ENCODE peak calls at places on chromosomes 13 and 19, in ten cellular contexts. U is colonic mucosa, T is DND-41, P is ascending aorta, A is stomach, L is brain microvascular endothelial cell, H is left ventricle myocardium inferior, G is esophagus squamous epithelium, E is HL-60, Q is IMR-90. Y is an unnamed sample.

GRCh38 chr13:79936368-79937136 is 404.4 kb downstream of the SPRY2 start:
- DNase-seq in U (no peak), T (no peak), P (peak; percentile 16), A (no peak), L (peak; percentile 99), H (no peak), G (no peak), E (no peak), Q (peak; percentile 100), Y (no peak)

GRCh38 chr19:5006201-5006600 is 37.3 kb downstream of the KDM4B start:
- DNase-seq in U (no peak), T (no peak), P (no peak), A (no peak), L (no peak), H (no peak), G (no peak), E (no peak), Q (peak; percentile 60), Y (no peak)

GRCh38 chr19:20162821-20163220 is 4.2 kb upstream of the ZNF486 start:
- DNase-seq in U (no peak), T (peak; percentile 56), P (no peak), A (no peak), L (no peak), H (no peak), G (no peak), E (peak; percentile 0), Q (no peak), Y (no peak)

GRCh38 chr19:17114414-17114831 is 38.8 kb downstream of the MYO9B start:
- DNase-seq in U (no peak), T (no peak), P (no peak), A (peak; percentile 37), L (no peak), H (no peak), G (no peak), E (no peak), Q (peak; percentile 57), Y (no peak)

GRCh38 chr13:41060723-41061074 is 610 bp upstream of the WBP4 start:
- DNase-seq in U (peak; percentile 79), T (peak; percentile 88), P (peak; percentile 46), A (peak; percentile 84), L (no peak), H (peak; percentile 82), G (peak; percentile 64), E (no peak), Q (no peak), Y (peak; percentile 79)

GRCh38 chr19:10010247-10010691 is at the start of gene COL5A3:
- DNase-seq in U (peak; percentile 60), T (no peak), P (no peak), A (peak; percentile 27), L (no peak), H (peak; percentile 76), G (no peak), E (no peak), Q (peak; percentile 58), Y (no peak)

GRCh38 chr13:111145506-111145905 is 30.4 kb downstream of the ARHGEF7 start:
- DNase-seq in U (no peak), T (no peak), P (no peak), A (no peak), L (no peak), H (no peak), G (no peak), E (no peak), Q (no peak), Y (no peak)

GRCh38 chr19:37941820-37942515 is 35.0 kb downstream of the SIPA1L3 start:
- DNase-seq in U (no peak), T (no peak), P (no peak), A (no peak), L (no peak), H (no peak), G (no peak), E (no peak), Q (no peak), Y (no peak)

GRCh38 chr13:29676941-29677452 is 81.5 kb upstream of the SLC7A1 start:
- DNase-seq in U (peak; percentile 37), T (no peak), P (no peak), A (no peak), L (no peak), H (no peak), G (no peak), E (no peak), Q (peak; percentile 2), Y (no peak)

DNA sequence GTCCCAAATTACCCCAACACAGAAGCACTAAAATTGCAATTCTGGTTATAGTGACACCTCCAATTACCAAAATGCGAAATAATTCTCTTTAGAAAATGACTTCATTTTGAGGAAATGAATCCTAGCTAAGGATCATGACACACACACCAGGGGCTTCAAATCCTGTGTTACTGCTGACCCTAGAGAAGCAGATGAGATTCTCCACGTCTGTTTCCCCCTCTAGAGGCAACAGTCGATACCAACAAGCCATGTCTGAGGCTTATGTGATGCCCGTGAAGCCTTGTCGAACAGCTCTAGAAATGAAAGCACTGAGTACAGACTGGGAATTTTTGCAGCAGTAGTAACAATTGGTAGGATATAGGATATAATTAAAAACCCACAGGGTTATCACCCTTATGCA is 153.6 kb upstream of the TMTC4 start:
- DNase-seq in U (no peak), T (no peak), P (no peak), A (no peak), L (no peak), H (no peak), G (no peak), E (no peak), Q (no peak), Y (no peak)
- TF ChIP-seq CTCF in U (no peak), T (peak; percentile 8), P (no peak), A (no peak), L (peak; percentile 57), H (no peak), G (no peak), E (no peak), Q (peak; percentile 5), Y (no peak)

DNA sequence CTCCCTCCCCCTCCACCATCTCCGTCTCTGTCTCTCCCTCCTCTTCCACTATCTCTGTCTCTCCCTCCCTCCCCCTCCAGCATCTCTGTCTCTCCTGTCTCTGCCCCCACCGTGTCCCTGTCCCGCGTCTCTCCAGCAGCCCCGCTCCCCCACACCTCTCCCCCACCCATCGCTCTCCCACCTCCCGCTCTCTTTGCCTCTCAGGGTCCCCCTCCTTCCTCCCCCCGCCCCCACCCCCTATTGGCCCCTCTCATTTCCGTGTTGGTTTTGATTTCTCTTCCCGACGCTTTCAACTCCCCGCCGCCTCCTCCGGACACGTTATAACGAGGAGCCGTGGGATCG is 13.4 kb downstream of the ERFL start:
- DNase-seq in U (no peak), T (peak; percentile 65), P (no peak), A (no peak), L (no peak), H (no peak), G (no peak), E (no peak), Q (no peak), Y (no peak)
- H3K27me3 ChIP-seq in U (peaks cover 36% of the 10 kb centered on the region), T (no peaks in the 10 kb centered on the region), P (peaks cover 20% of the 10 kb centered on the region), A (peaks cover 76% of the 10 kb centered on the region), L (peaks cover 59% of the 10 kb centered on the region), H (peaks cover 95% of the 10 kb centered on the region), G (peaks cover 37% of the 10 kb centered on the region), E (peaks cover 55% of the 10 kb centered on the region), Q (peaks cover 81% of the 10 kb centered on the region), Y (peaks cover 44% of the 10 kb centered on the region)

GRCh38 chr19:55091126-55091910 is 15.6 kb downstream of the EPS8L1 start:
- DNase-seq in U (no peak), T (no peak), P (no peak), A (no peak), L (no peak), H (no peak), G (no peak), E (no peak), Q (no peak), Y (no peak)

GRCh38 chr19:55089279-55089944 is 13.7 kb downstream of the EPS8L1 start:
- DNase-seq in U (no peak), T (no peak), P (no peak), A (no peak), L (no peak), H (no peak), G (no peak), E (no peak), Q (no peak), Y (no peak)

GRCh38 chr19:55092423-55093318 is 17.0 kb downstream of the EPS8L1 start:
- DNase-seq in U (no peak), T (no peak), P (no peak), A (no peak), L (no peak), H (no peak), G (no peak), E (no peak), Q (no peak), Y (no peak)

GRCh38 chr19:55090564-55090963 is 14.9 kb downstream of the EPS8L1 start:
- DNase-seq in U (no peak), T (no peak), P (no peak), A (no peak), L (no peak), H (no peak), G (no peak), E (no peak), Q (no peak), Y (no peak)

DNA sequence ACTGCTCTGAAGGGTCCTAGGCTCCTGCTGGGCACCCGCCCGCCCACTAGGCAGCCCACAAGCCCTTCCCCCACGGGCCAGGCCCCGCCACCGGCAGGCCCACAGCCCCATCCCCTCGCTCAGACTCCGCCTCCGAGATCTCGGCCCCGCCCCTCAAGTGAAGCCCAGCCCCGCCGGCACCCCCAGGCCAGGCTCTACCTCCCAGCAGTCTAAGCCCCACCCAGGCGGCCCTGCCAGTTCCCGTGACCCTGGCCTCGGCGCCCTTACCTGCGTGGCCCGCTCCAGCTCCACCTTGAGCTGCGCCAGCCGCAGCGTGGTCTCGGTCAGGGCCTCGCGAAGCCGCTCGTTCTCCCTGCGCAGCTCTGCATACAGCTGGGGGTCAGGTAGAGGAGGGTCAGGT is 16.3 kb downstream of the EPS8L1 start:
- DNase-seq in U (no peak), T (no peak), P (no peak), A (no peak), L (no peak), H (no peak), G (no peak), E (no peak), Q (no peak), Y (no peak)
- H3K27ac ChIP-seq in U (no peak overlapping the region), T (no peak overlapping the region), P (no peak overlapping the region), A (no peak overlapping the region), L (no peak overlapping the region), H (peak overlapping the region; percentile 14), G (no peak overlapping the region), E (no peak overlapping the region), Q (no peak overlapping the region), Y (no peak overlapping the region)

GRCh38 chr13:45678282-45678681 is 23.8 kb upstream of the CBY2 start:
- DNase-seq in U (no peak), T (no peak), P (no peak), A (no peak), L (no peak), H (no peak), G (no peak), E (no peak), Q (no peak), Y (no peak)

GRCh38 chr13:45681101-45681500 is 21.0 kb upstream of the CBY2 start:
- DNase-seq in U (no peak), T (no peak), P (no peak), A (no peak), L (no peak), H (no peak), G (no peak), E (no peak), Q (no peak), Y (no peak)

GRCh38 chr13:45682494-45683008 is 19.6 kb upstream of the CBY2 start:
- DNase-seq in U (no peak), T (no peak), P (no peak), A (no peak), L (no peak), H (no peak), G (no peak), E (no peak), Q (no peak), Y (no peak)

GRCh38 chr13:45683701-45684100 is 18.4 kb upstream of the CBY2 start:
- DNase-seq in U (no peak), T (no peak), P (no peak), A (no peak), L (no peak), H (no peak), G (no peak), E (no peak), Q (no peak), Y (no peak)
- TF ChIP-seq CTCF in U (no peak), T (peak; percentile 41), P (no peak), A (no peak), L (peak; percentile 65), H (no peak), G (no peak), E (no peak), Q (peak; percentile 3), Y (peak; percentile 24)